ENCODE peak calls at places on chromosome 14, in seven cellular contexts. M is stomach, R is heart left ventricle, E is suprapubic skin, B is body of pancreas, I is A549, C is K562. S is an unnamed sample.

GRCh38 chr14:105448706-105449111 is 25.9 kb upstream of the CRIP2 start:
- DNase-seq in M (peak; percentile 78), R (peak; percentile 76), E (no peak), B (peak; percentile 76), I (peak; percentile 87), C (peak; percentile 73), S (peak; percentile 75)

GRCh38 chr14:105071942-105072341 is 6.7 kb upstream of the GPR132 start:
- DNase-seq in M (no peak), R (no peak), E (no peak), B (no peak), I (no peak), C (no peak), S (no peak)

GRCh38 chr14:105180598-105181528 is at the start of gene NUDT14:
- DNase-seq in M (peak; percentile 93), R (peak; percentile 66), E (no peak), B (peak; percentile 92), I (peak; percentile 85), C (peak; percentile 91), S (peak; percentile 82)

GRCh38 chr14:104116544-104117340 is 21.6 kb upstream of the KIF26A start:
- DNase-seq in M (peak; percentile 85), R (peak; percentile 20), E (peak; percentile 75), B (peak; percentile 69), I (no peak), C (no peak), S (peak; percentile 76)

GRCh38 chr14:21526672-21527319 is 650 bp upstream of the SALL2 start:
- DNase-seq in M (no peak), R (no peak), E (no peak), B (no peak), I (no peak), C (peak; percentile 18), S (peak; percentile 35)

GRCh38 chr14:30854492-30854891 is 19.9 kb upstream of the COCH start:
- DNase-seq in M (no peak), R (no peak), E (no peak), B (no peak), I (no peak), C (no peak), S (no peak)

GRCh38 chr14:78162202-78162601 is 8.0 kb upstream of the NRXN3 start:
- DNase-seq in M (no peak), R (no peak), E (no peak), B (no peak), I (no peak), C (peak; percentile 5), S (no peak)

GRCh38 chr14:53273671-53274072 is 120.5 kb upstream of the DDHD1 start:
- DNase-seq in M (no peak), R (no peak), E (no peak), B (no peak), I (no peak), C (peak; percentile 15), S (no peak)

GRCh38 chr14:63275611-63276010 is 43.1 kb downstream of the GPHB5 start:
- DNase-seq in M (no peak), R (no peak), E (no peak), B (no peak), I (no peak), C (no peak), S (no peak)

GRCh38 chr14:95217391-95217900 is 60.1 kb upstream of the DICER1 start:
- DNase-seq in M (no peak), R (no peak), E (no peak), B (no peak), I (no peak), C (no peak), S (no peak)

GRCh38 chr14:77838756-77839565 is 39.1 kb downstream of the ADCK1 start:
- DNase-seq in M (no peak), R (no peak), E (no peak), B (no peak), I (no peak), C (no peak), S (no peak)

GRCh38 chr14:92494512-92494911 is 19.1 kb upstream of the RIN3 start:
- DNase-seq in M (no peak), R (no peak), E (no peak), B (no peak), I (no peak), C (no peak), S (no peak)

GRCh38 chr14:66539034-66539433 is 31.1 kb downstream of the GPHN start:
- DNase-seq in M (no peak), R (no peak), E (no peak), B (no peak), I (no peak), C (peak; percentile 3), S (no peak)

GRCh38 chr14:24266344-24267244 is 3.6 kb upstream of the TGM1 start:
- DNase-seq in M (no peak), R (no peak), E (no peak), B (no peak), I (no peak), C (no peak), S (no peak)
- TF ChIP-seq POLR2A in M (no peak), R (no peak), E (no peak), B (no peak), I (no peak), C (no peak), S (no peak)

DNA sequence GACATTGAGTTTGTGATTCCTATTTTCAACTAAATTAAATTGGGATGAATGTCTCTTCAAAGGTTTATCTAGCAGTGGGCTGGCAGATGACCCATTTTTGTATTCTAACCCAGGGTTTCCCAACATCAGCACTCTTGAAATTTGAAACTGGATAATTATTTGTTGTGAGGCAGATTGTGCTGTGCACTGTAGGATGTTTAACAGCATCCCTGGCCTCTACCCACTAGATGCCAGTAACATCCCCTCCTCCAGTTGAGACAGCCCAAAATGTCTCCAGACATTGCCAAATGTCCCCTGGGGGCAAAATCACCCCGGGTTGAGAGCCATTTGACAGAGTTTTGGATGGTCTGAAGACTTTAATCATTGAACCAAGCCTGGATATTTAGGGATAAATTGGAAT is 11.1 kb downstream of the DAAM1 start:
- DNase-seq in M (no peak), R (no peak), E (no peak), B (no peak), I (no peak), C (no peak), S (no peak)
- H3K27ac ChIP-seq in M (no peak overlapping the region), R (peak overlapping the region; percentile 14), E (no peak overlapping the region), B (no peak overlapping the region), I (no peak overlapping the region), C (peak overlapping the region; percentile 7), S (no peak overlapping the region)

GRCh38 chr14:97366400-97366799 is 569.2 kb downstream of the VRK1 start:
- DNase-seq in M (no peak), R (no peak), E (no peak), B (no peak), I (no peak), C (no peak), S (no peak)
- H3K4me3 ChIP-seq in M (no peak overlapping the region), R (no peak overlapping the region), E (no peak overlapping the region), B (no peak overlapping the region), I (no peak overlapping the region), C (no peak overlapping the region), S (no peak overlapping the region)

GRCh38 chr14:52068741-52069616 is at the start of gene NID2:
- DNase-seq in M (peak; percentile 51), R (peak; percentile 93), E (peak; percentile 90), B (peak; percentile 61), I (peak; percentile 79), C (peak; percentile 32), S (peak; percentile 89)
- TF ChIP-seq POLR2A in M (no peak), R (peak; percentile 5), E (peak; percentile 9), B (peak; percentile 51), I (no peak), C (no peak), S (peak; percentile 92)

DNA sequence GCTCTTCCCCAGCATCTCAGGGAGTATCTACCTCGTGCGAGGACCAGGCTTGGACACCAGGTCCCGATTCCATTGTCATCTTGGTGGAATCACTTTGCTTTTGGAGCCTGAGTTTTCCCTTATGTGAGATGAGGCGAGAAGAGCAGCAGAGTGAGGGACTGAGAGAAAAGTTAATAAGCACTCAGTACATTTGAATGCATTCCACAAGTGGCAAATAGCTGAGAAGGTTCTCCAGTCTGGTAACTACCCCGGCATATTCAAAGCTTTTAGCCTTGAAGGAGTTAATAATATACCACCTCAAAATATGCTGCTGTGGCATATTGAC is 465 bp upstream of the GALC start:
- DNase-seq in M (no peak), R (no peak), E (no peak), B (no peak), I (no peak), C (no peak), S (no peak)
- H3K27ac ChIP-seq in M (peak overlapping the region; percentile 90), R (peak overlapping the region; percentile 96), E (peak overlapping the region; percentile 94), B (peak overlapping the region; percentile 88), I (peak overlapping the region; percentile 84), C (peak overlapping the region; percentile 69), S (peak overlapping the region; percentile 97)

DNA sequence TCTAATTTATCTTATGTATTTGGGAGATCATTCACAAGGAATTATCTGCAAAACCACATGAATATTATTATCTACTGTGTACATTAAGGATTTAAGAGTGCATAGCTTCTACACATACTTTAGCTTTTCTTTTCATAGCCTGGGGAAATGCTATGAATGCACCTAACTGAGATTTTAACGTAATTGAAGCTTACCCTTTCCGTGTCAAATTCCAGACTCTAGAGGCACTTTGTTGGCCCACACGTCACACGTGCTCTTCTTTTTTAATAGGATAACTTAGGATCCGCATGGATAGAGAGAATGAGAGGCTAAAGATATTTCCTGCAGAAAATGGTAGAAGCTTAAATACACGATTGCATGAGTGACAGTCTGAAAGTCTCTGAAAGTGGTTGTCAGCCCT is 481.1 kb downstream of the PCNX1 start:
- DNase-seq in M (no peak), R (no peak), E (no peak), B (no peak), I (no peak), C (no peak), S (no peak)
- H3K4me3 ChIP-seq in M (no peak overlapping the region), R (no peak overlapping the region), E (no peak overlapping the region), B (no peak overlapping the region), I (no peak overlapping the region), C (no peak overlapping the region), S (no peak overlapping the region)

GRCh38 chr14:68279437-68279720 is 459.8 kb downstream of the RAD51B start:
- DNase-seq in M (no peak), R (no peak), E (no peak), B (no peak), I (no peak), C (no peak), S (no peak)

GRCh38 chr14:68279777-68280233 is 460.2 kb downstream of the RAD51B start:
- DNase-seq in M (no peak), R (no peak), E (no peak), B (no peak), I (no peak), C (no peak), S (no peak)

GRCh38 chr14:68281497-68281896 is 461.9 kb downstream of the RAD51B start:
- DNase-seq in M (no peak), R (no peak), E (no peak), B (no peak), I (no peak), C (no peak), S (no peak)

GRCh38 chr14:68282479-68283377 is 463.1 kb downstream of the RAD51B start:
- DNase-seq in M (no peak), R (no peak), E (no peak), B (no peak), I (no peak), C (no peak), S (no peak)

GRCh38 chr14:68278568-68279436 is 459.2 kb downstream of the RAD51B start:
- DNase-seq in M (no peak), R (no peak), E (no peak), B (no peak), I (peak; percentile 37), C (peak; percentile 17), S (peak; percentile 14)
- TF ChIP-seq POLR2A in M (no peak), R (no peak), E (no peak), B (no peak), I (no peak), C (no peak), S (no peak)

GRCh38 chr14:44962573-44963528 is 861 bp downstream of the TOGARAM1 start:
- DNase-seq in M (peak; percentile 49), R (peak; percentile 63), E (peak; percentile 85), B (peak; percentile 57), I (no peak), C (peak; percentile 8), S (peak; percentile 59)
- H3K27ac ChIP-seq in M (peak overlapping the region; percentile 92), R (peak overlapping the region; percentile 93), E (peak overlapping the region; percentile 95), B (peak overlapping the region; percentile 95), I (peak overlapping the region; percentile 80), C (peak overlapping the region; percentile 63), S (peak overlapping the region; percentile 80)